ENCODE peak calls at places on chromosomes 13 and 19, in seven cellular contexts. H, M, A, L, O, K and N are unnamed samples.

GRCh38 chr13:23993439-23993980 is 96.2 kb upstream of the C1QTNF9B start:
- DNase-seq in K (no peak), L (no peak), O (no peak), A (no peak), H (no peak), M (no peak), N (peak; percentile 45)

GRCh38 chr19:30215248-30215647 is 156.9 kb upstream of the ZNF536 start:
- DNase-seq in A (no peak), O (no peak), M (no peak), L (no peak), H (no peak), K (no peak), N (no peak)

GRCh38 chr13:100306444-100306999 is 217.6 kb downstream of the PCCA start:
- DNase-seq in O (no peak), K (no peak), H (no peak), M (no peak), A (no peak), L (no peak), N (no peak)

GRCh38 chr19:44800461-44800860 is 8.4 kb upstream of the BCAM start:
- DNase-seq in L (peak; percentile 86), H (peak; percentile 94), K (peak; percentile 83), O (peak; percentile 83), M (peak; percentile 72), A (peak; percentile 38), N (peak; percentile 80)

GRCh38 chr19:1167687-1168561 is 6.1 kb downstream of the SBNO2 start:
- DNase-seq in O (no peak), K (no peak), L (no peak), H (peak; percentile 65), M (no peak), A (no peak), N (no peak)

GRCh38 chr13:24053505-24054251 is 106.8 kb upstream of the SPATA13 start:
- DNase-seq in K (peak; percentile 74), A (peak; percentile 29), H (no peak), L (peak; percentile 58), M (peak; percentile 65), O (no peak), N (peak; percentile 74)

GRCh38 chr13:69296130-69296529 is 811.5 kb upstream of the ATXN8OS start:
- DNase-seq in H (no peak), A (no peak), O (no peak), M (no peak), L (no peak), K (no peak), N (no peak)

GRCh38 chr13:73429691-73430090 is 370.9 kb downstream of the KLF5 start:
- DNase-seq in O (no peak), H (no peak), M (peak; percentile 53), K (peak; percentile 42), A (no peak), L (no peak), N (peak; percentile 66)

GRCh38 chr13:39602277-39602613 is 748 bp downstream of the LHFPL6 start:
- DNase-seq in H (no peak), O (no peak), L (no peak), M (no peak), A (no peak), K (no peak), N (no peak)

GRCh38 chr19:40921005-40921897 is 39.2 kb upstream of the CYP2A7 start:
- DNase-seq in O (no peak), L (peak; percentile 69), H (peak; percentile 82), K (peak; percentile 8), M (no peak), A (no peak), N (no peak)

GRCh38 chr13:28022848-28023518 is 34.5 kb upstream of the URAD start:
- DNase-seq in A (no peak), O (no peak), M (peak; percentile 22), K (peak; percentile 13), H (no peak), L (no peak), N (peak; percentile 16)

GRCh38 chr19:30692517-30692870 is 320.3 kb downstream of the ZNF536 start:
- DNase-seq in M (no peak), H (no peak), K (peak; percentile 4), O (no peak), L (peak; percentile 31), A (no peak), N (no peak)

GRCh38 chr13:75818181-75819110 is 182.3 kb downstream of the LMO7 start:
- DNase-seq in K (no peak), M (no peak), L (no peak), O (no peak), H (no peak), A (no peak), N (no peak)

GRCh38 chr13:28750187-28751045 is 31.6 kb upstream of the SLC46A3 start:
- DNase-seq in K (peak; percentile 42), O (no peak), H (no peak), L (no peak), M (peak; percentile 7), A (no peak), N (peak; percentile 66)

GRCh38 chr13:64553411-64554129 is 2676.6 kb downstream of the PCDH9 start:
- DNase-seq in H (no peak), M (no peak), A (no peak), L (no peak), K (peak; percentile 11), O (no peak), N (peak; percentile 63)

GRCh38 chr13:106417467-106418110 is 117.9 kb downstream of the EFNB2 start:
- DNase-seq in M (no peak), A (no peak), H (no peak), O (no peak), K (no peak), L (no peak), N (no peak)

GRCh38 chr19:41626877-41627276 is at the start of gene CEACAM4:
- DNase-seq in A (no peak), L (no peak), O (peak; percentile 36), H (no peak), K (no peak), M (no peak), N (no peak)

GRCh38 chr19:10583021-10583776 is 3.9 kb downstream of the AP1M2 start:
- DNase-seq in H (no peak), O (no peak), K (no peak), A (no peak), L (no peak), M (no peak), N (no peak)

GRCh38 chr19:10587022-10587838 is at the start of gene AP1M2:
- DNase-seq in H (peak; percentile 85), K (no peak), O (no peak), L (no peak), M (no peak), A (no peak), N (no peak)

GRCh38 chr19:10580979-10581631 is 6.0 kb downstream of the AP1M2 start:
- DNase-seq in K (peak; percentile 93), M (peak; percentile 95), A (peak; percentile 67), L (peak; percentile 90), H (peak; percentile 91), O (peak; percentile 85), N (peak; percentile 94)

GRCh38 chr19:10587839-10588150 is 683 bp upstream of the AP1M2 start:
- DNase-seq in O (no peak), A (no peak), K (no peak), L (no peak), H (no peak), M (no peak), N (no peak)

GRCh38 chr19:10586396-10586795 is 716 bp downstream of the AP1M2 start:
- DNase-seq in A (no peak), H (no peak), L (no peak), M (no peak), K (no peak), O (no peak), N (no peak)
- H3K4me3 ChIP-seq in A (no peak overlapping the region), H (peak overlapping the region; percentile 47), L (no peak overlapping the region), M (no peak overlapping the region), K (no peak overlapping the region), O (no peak overlapping the region), N (no peak overlapping the region)

GRCh38 chr13:44092053-44092452 is 212.3 kb downstream of the LACC1 start:
- DNase-seq in M (no peak), A (no peak), K (no peak), L (no peak), O (no peak), H (no peak), N (no peak)
- TF ChIP-seq CTCF in M (no peak), A (no peak), K (no peak), L (no peak), O (no peak), H (no peak), N (no peak)

GRCh38 chr19:7861619-7862412 is 12.4 kb downstream of the PRR36 start:
- DNase-seq in K (no peak), L (no peak), O (no peak), M (no peak), A (no peak), H (no peak), N (no peak)

GRCh38 chr19:7863157-7863970 is 10.8 kb downstream of the PRR36 start:
- DNase-seq in A (no peak), K (no peak), L (no peak), H (no peak), M (no peak), O (no peak), N (no peak)

GRCh38 chr19:7860902-7861618 is 13.1 kb downstream of the PRR36 start:
- DNase-seq in M (no peak), H (no peak), O (no peak), K (no peak), L (no peak), A (no peak), N (no peak)

GRCh38 chr19:7863971-7864718 is 10.0 kb downstream of the PRR36 start:
- DNase-seq in O (no peak), A (no peak), K (no peak), H (no peak), L (no peak), M (no peak), N (no peak)

GRCh38 chr19:7862413-7862951 is 11.7 kb downstream of the PRR36 start:
- DNase-seq in H (peak; percentile 88), L (no peak), A (no peak), O (peak; percentile 35), M (no peak), K (peak; percentile 70), N (peak; percentile 46)
- H3K4me3 ChIP-seq in H (peak overlapping the region; percentile 15), L (no peak overlapping the region), A (no peak overlapping the region), O (peak overlapping the region; percentile 44), M (no peak overlapping the region), K (peak overlapping the region; percentile 25), N (no peak overlapping the region)

GRCh38 chr19:35474104-35474503 is 16.2 kb downstream of the KRTDAP start:
- DNase-seq in L (no peak), M (no peak), O (no peak), K (no peak), A (no peak), H (no peak), N (no peak)

GRCh38 chr19:35471946-35472345 is 18.3 kb downstream of the KRTDAP start:
- DNase-seq in A (no peak), H (no peak), L (no peak), M (no peak), K (no peak), O (no peak), N (no peak)

GRCh38 chr19:35478794-35479193 is 11.5 kb downstream of the KRTDAP start:
- DNase-seq in A (no peak), O (no peak), H (no peak), M (no peak), L (no peak), K (no peak), N (no peak)

GRCh38 chr19:35479278-35479677 is 11.0 kb downstream of the KRTDAP start:
- DNase-seq in A (no peak), K (no peak), O (no peak), L (no peak), H (no peak), M (no peak), N (no peak)

DNA sequence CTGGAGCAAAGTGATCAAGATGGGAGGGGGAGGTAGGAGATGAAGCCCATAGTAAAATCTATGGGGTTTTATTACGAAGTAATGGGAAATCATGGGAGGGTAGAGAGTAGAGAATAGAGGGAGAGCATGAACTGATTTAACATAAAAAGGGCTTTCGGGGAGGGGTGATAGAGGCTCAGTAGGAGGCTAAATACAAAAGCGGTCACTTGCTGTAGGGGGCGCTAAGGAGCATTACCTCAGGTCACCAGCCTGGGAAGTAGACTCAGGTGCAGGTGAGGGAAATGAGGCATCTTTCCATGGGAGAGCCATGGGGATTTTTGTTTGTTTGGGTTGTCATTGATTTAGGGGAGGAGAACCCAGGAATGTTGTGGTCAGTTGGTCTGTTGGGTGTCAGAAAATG is 14.1 kb downstream of the KRTDAP start:
- DNase-seq in H (no peak), O (no peak), A (no peak), K (no peak), L (no peak), M (no peak), N (no peak)
- TF ChIP-seq CTCF in H (peak; percentile 12), O (no peak), A (peak; percentile 34), K (peak; percentile 10), L (no peak), M (no peak), N (no peak)